ENCODE peak calls at places on chromosomes 2 and 18, in six cellular contexts. One of them, this sample, is unnamed.

GRCh38 chr2:196160101-196160500 is 11.3 kb downstream of the STK17B start:
- DNase-seq in K562: peak
- DNase-seq in H1: no peak
- DNase-seq in HepG2: no peak
- DNase-seq in A549: no peak
- DNase-seq in GM12878: peak
- DNase-seq in this sample: no peak

GRCh38 chr2:111946294-111947114 is 48.1 kb downstream of the MERTK start:
- DNase-seq in K562: no peak
- DNase-seq in H1: no peak
- DNase-seq in HepG2: peak
- DNase-seq in A549: peak
- DNase-seq in GM12878: no peak
- DNase-seq in this sample: no peak

GRCh38 chr18:10099539-10100140 is 185.8 kb downstream of the VAPA start:
- DNase-seq in K562: no peak
- DNase-seq in H1: no peak
- DNase-seq in HepG2: no peak
- DNase-seq in A549: no peak
- DNase-seq in GM12878: no peak
- DNase-seq in this sample: no peak

GRCh38 chr2:233241803-233242202 is 9.7 kb upstream of the ATG16L1 start:
- DNase-seq in K562: no peak
- DNase-seq in H1: no peak
- DNase-seq in HepG2: no peak
- DNase-seq in A549: no peak
- DNase-seq in GM12878: no peak
- DNase-seq in this sample: no peak

GRCh38 chr2:12935226-12935625 is 218.5 kb downstream of the TRIB2 start:
- DNase-seq in K562: no peak
- DNase-seq in H1: no peak
- DNase-seq in HepG2: no peak
- DNase-seq in A549: no peak
- DNase-seq in GM12878: no peak
- DNase-seq in this sample: no peak

GRCh38 chr2:120059483-120059882 is 46.6 kb downstream of the EPB41L5 start:
- DNase-seq in K562: no peak
- DNase-seq in H1: no peak
- DNase-seq in HepG2: no peak
- DNase-seq in A549: no peak
- DNase-seq in GM12878: no peak
- DNase-seq in this sample: no peak

GRCh38 chr2:239267411-239267941 is 133.3 kb downstream of the HDAC4 start:
- DNase-seq in K562: peak
- DNase-seq in H1: no peak
- DNase-seq in HepG2: no peak
- DNase-seq in A549: no peak
- DNase-seq in GM12878: peak
- DNase-seq in this sample: no peak

GRCh38 chr2:56812432-56812831 is 628.6 kb downstream of the CCDC85A start:
- DNase-seq in K562: no peak
- DNase-seq in H1: no peak
- DNase-seq in HepG2: no peak
- DNase-seq in A549: no peak
- DNase-seq in GM12878: no peak
- DNase-seq in this sample: no peak

GRCh38 chr2:241788572-241788971 is 11.9 kb downstream of the GAL3ST2 start:
- DNase-seq in K562: no peak
- DNase-seq in H1: no peak
- DNase-seq in HepG2: no peak
- DNase-seq in A549: no peak
- DNase-seq in GM12878: peak
- DNase-seq in this sample: no peak

GRCh38 chr18:31103423-31103822 is 1.2 kb upstream of the DSC2 start:
- DNase-seq in K562: no peak
- DNase-seq in H1: no peak
- DNase-seq in HepG2: no peak
- DNase-seq in A549: no peak
- DNase-seq in GM12878: no peak
- DNase-seq in this sample: no peak

GRCh38 chr2:179802483-179802882 is 58.9 kb downstream of the ZNF385B start:
- DNase-seq in K562: no peak
- DNase-seq in H1: no peak
- DNase-seq in HepG2: no peak
- DNase-seq in A549: no peak
- DNase-seq in GM12878: no peak
- DNase-seq in this sample: no peak

DNA sequence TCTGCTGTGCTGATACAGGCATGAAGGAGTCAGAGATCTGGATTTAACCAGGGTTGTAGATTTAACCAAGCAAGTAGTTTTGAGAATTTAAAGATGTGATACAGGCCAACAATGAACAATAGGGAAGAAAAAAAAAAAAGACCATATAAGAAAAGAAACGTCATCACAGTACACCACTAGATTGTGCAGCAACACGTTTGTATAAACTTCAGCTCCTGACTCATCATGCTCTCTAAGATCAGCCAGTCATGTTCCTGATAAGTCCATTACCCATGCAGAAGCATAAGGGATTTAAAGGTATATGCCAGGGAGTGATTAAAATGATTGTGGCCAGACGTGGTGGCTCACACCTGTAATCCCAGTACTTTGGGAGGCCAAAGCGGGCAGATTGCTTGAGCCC is 22.3 kb upstream of the ERICH2 start:
- DNase-seq in K562: peak
- DNase-seq in H1: no peak
- DNase-seq in HepG2: no peak
- DNase-seq in A549: no peak
- DNase-seq in GM12878: no peak
- DNase-seq in this sample: no peak
- H3K4me2 ChIP-seq in K562: peak
- H3K4me2 ChIP-seq in H1: no peak
- H3K4me2 ChIP-seq in HepG2: no peak
- H3K4me2 ChIP-seq in A549: peak
- H3K4me2 ChIP-seq in GM12878: no peak
- H3K4me2 ChIP-seq in this sample: peak

GRCh38 chr2:167331636-167332232 is 443.5 kb downstream of the XIRP2 start:
- DNase-seq in K562: no peak
- DNase-seq in H1: peak
- DNase-seq in HepG2: peak
- DNase-seq in A549: no peak
- DNase-seq in GM12878: no peak
- DNase-seq in this sample: peak
- TF ChIP-seq CHD2 in K562: no peak
- TF ChIP-seq CHD2 in H1: no peak
- TF ChIP-seq CHD2 in HepG2: no peak
- TF ChIP-seq CHD2 in A549: no peak
- TF ChIP-seq CHD2 in GM12878: no peak
- TF ChIP-seq CHD2 in this sample: no peak

GRCh38 chr2:44107086-44107740 is 61.5 kb upstream of the PPM1B start:
- DNase-seq in K562: no peak
- DNase-seq in H1: no peak
- DNase-seq in HepG2: no peak
- DNase-seq in A549: no peak
- DNase-seq in GM12878: peak
- DNase-seq in this sample: no peak
- H3K4me2 ChIP-seq in K562: no peak
- H3K4me2 ChIP-seq in H1: no peak
- H3K4me2 ChIP-seq in HepG2: no peak
- H3K4me2 ChIP-seq in A549: no peak
- H3K4me2 ChIP-seq in GM12878: peak
- H3K4me2 ChIP-seq in this sample: no peak

GRCh38 chr2:176056411-176056810 is 27.4 kb downstream of the EVX2 start:
- DNase-seq in K562: no peak
- DNase-seq in H1: no peak
- DNase-seq in HepG2: no peak
- DNase-seq in A549: no peak
- DNase-seq in GM12878: no peak
- DNase-seq in this sample: no peak
- TF ChIP-seq CHD2 in K562: no peak
- TF ChIP-seq CHD2 in H1: no peak
- TF ChIP-seq CHD2 in HepG2: no peak
- TF ChIP-seq CHD2 in A549: no peak
- TF ChIP-seq CHD2 in GM12878: no peak
- TF ChIP-seq CHD2 in this sample: no peak

DNA sequence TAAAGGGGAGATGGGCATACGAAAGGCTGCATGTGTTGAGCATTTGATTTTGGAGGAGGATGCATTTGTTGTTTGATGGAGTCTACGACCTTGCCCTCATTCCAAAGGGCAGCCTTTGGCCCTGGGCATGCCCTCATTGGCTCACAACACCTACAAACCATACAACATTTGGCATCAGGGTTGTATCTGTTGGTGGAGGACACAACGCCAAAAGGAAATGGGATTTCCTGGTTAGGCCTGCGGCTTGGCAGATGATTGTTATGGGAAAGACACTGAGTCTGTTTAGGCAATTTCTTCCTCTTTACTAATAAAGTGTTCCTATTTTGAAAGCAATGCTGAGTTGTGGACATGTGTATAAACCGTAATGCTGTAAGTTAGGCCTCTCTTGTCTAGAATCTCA is 246.9 kb downstream of the LDLRAD4 start:
- DNase-seq in K562: no peak
- DNase-seq in H1: no peak
- DNase-seq in HepG2: no peak
- DNase-seq in A549: no peak
- DNase-seq in GM12878: no peak
- DNase-seq in this sample: no peak
- H3K4me2 ChIP-seq in K562: no peak
- H3K4me2 ChIP-seq in H1: no peak
- H3K4me2 ChIP-seq in HepG2: no peak
- H3K4me2 ChIP-seq in A549: no peak
- H3K4me2 ChIP-seq in GM12878: peak
- H3K4me2 ChIP-seq in this sample: no peak

DNA sequence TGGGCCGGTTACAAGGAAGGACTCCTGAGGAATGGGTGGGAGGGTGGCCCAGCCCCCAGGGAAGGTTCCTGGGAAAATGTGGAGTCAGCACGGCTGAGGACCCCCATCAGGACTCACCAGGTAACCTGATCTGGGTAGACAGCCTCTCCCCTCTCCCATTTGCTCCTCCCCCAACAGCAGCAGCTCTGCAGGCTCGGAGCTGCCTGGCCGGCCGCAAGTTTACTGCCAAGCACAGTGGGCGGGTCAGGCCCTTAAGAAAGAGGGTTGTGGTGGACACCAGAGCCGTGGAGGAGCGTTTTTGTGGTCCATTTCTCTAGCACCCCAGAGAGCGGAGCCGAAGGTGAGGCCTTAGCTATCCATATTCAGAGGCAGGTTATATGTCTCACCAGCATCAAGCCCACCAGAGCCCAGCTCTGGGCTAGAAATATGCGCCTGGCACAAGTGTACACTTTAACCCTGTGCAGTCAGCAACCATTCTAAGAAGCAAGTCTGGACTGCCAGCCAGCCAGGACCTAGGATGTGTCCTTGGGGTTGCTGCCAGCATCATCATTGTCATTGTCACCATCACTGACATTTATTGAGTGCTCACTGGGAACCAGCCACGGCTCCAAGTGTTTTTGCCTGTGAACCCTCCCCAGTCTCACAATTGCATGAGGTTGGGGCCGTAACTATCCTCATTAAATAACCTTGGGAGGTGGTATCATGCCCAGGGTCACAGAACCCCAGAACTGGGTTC is 190.1 kb downstream of the KLHL29 start:
- DNase-seq in K562: no peak
- DNase-seq in H1: no peak
- DNase-seq in HepG2: no peak
- DNase-seq in A549: no peak
- DNase-seq in GM12878: no peak
- DNase-seq in this sample: no peak
- TF ChIP-seq CHD2 in K562: no peak
- TF ChIP-seq CHD2 in H1: no peak
- TF ChIP-seq CHD2 in HepG2: no peak
- TF ChIP-seq CHD2 in A549: no peak
- TF ChIP-seq CHD2 in GM12878: no peak
- TF ChIP-seq CHD2 in this sample: no peak

DNA sequence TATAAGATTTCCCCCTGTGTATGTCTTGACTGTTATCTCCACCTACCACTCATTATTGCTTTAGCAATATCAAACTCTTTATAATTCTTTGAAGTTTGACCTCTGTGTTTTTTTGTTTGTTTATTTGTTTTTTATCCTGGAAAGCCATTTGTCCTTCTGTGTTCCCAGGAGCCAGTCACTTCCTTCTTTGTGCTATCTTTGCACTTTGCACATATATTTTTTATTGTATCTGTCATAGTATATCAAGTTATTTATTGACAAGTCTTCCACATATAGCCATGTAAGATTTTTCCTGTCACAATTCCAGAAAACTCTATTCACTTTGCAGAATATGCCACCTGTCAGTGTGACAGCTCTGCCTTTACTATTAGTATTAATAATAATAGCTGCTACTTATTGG is 66.2 kb downstream of the RND3 start:
- DNase-seq in K562: no peak
- DNase-seq in H1: no peak
- DNase-seq in HepG2: no peak
- DNase-seq in A549: no peak
- DNase-seq in GM12878: no peak
- DNase-seq in this sample: no peak
- H3K4me2 ChIP-seq in K562: no peak
- H3K4me2 ChIP-seq in H1: no peak
- H3K4me2 ChIP-seq in HepG2: no peak
- H3K4me2 ChIP-seq in A549: no peak
- H3K4me2 ChIP-seq in GM12878: no peak
- H3K4me2 ChIP-seq in this sample: no peak

DNA sequence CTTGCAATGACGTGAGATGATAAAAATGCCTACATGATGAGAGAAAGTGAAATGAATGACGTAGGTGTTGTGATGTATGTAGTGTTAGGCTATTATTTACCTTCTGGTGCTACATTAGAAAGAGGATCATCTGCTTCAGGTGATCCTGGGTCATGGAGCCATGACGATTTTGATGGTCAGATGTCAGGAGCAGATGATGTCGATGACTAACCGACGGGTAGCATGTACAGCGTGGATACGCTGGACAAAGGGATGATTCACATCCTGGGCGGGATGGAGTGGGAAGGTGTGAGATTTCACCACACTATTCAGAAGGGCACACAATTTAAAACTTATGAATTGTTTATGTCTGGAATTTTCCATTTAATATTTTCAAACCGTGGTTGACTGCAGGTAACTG is 43.5 kb upstream of the ACVR1C start:
- DNase-seq in K562: peak
- DNase-seq in H1: no peak
- DNase-seq in HepG2: peak
- DNase-seq in A549: no peak
- DNase-seq in GM12878: no peak
- DNase-seq in this sample: no peak
- TF ChIP-seq CHD2 in K562: no peak
- TF ChIP-seq CHD2 in H1: no peak
- TF ChIP-seq CHD2 in HepG2: no peak
- TF ChIP-seq CHD2 in A549: no peak
- TF ChIP-seq CHD2 in GM12878: no peak
- TF ChIP-seq CHD2 in this sample: no peak